ENCODE peak calls at places on chromosomes 5 and 9, in seven cellular contexts. J, K, C, F, E, N and L are unnamed samples.

GRCh38 chr9:83920469-83920941 is 727 bp downstream of the KIF27 start:
- DNase-seq in J (no peak), K (no peak), C (peak; percentile 35), F (no peak), E (peak; percentile 63), N (peak; percentile 26), L (no peak)

GRCh38 chr9:133263557-133263956 is 11.4 kb downstream of the ABO start:
- DNase-seq in J (no peak), K (no peak), C (no peak), F (no peak), E (no peak), N (no peak), L (no peak)

GRCh38 chr5:103385722-103386121 is 127.2 kb downstream of the MACIR start:
- DNase-seq in J (no peak), K (no peak), C (no peak), F (no peak), E (no peak), N (no peak), L (no peak)

GRCh38 chr5:57859626-57860025 is 377.0 kb upstream of the ACTBL2 start:
- DNase-seq in J (no peak), K (no peak), C (no peak), F (no peak), E (peak; percentile 46), N (no peak), L (no peak)

GRCh38 chr5:9947231-9947693 is 302.4 kb downstream of the ATPSCKMT start:
- DNase-seq in J (no peak), K (no peak), C (peak; percentile 44), F (no peak), E (peak; percentile 49), N (no peak), L (no peak)

GRCh38 chr5:81334304-81335061 is 33.1 kb downstream of the ZCCHC9 start:
- DNase-seq in J (no peak), K (no peak), C (no peak), F (no peak), E (no peak), N (peak; percentile 42), L (no peak)

GRCh38 chr9:27634879-27635278 is 61.6 kb upstream of the C9orf72 start:
- DNase-seq in J (no peak), K (no peak), C (no peak), F (no peak), E (no peak), N (no peak), L (no peak)

GRCh38 chr5:71932131-71932635 is 175.1 kb upstream of the MAP1B start:
- DNase-seq in J (no peak), K (no peak), C (peak; percentile 43), F (no peak), E (peak; percentile 24), N (no peak), L (no peak)

GRCh38 chr5:32563614-32564013 is 21.7 kb upstream of the SUB1 start:
- DNase-seq in J (no peak), K (no peak), C (no peak), F (no peak), E (no peak), N (no peak), L (no peak)

GRCh38 chr9:74277532-74277931 is 219.6 kb upstream of the RORB start:
- DNase-seq in J (no peak), K (no peak), C (no peak), F (no peak), E (no peak), N (no peak), L (no peak)

GRCh38 chr5:76385540-76385939 is 17.5 kb upstream of the IQGAP2 start:
- DNase-seq in J (no peak), K (peak; percentile 38), C (no peak), F (no peak), E (no peak), N (no peak), L (no peak)

GRCh38 chr9:111798786-111799185 is 4.0 kb upstream of the SHOC1 start:
- DNase-seq in J (no peak), K (no peak), C (peak; percentile 40), F (no peak), E (peak; percentile 38), N (peak; percentile 75), L (no peak)

GRCh38 chr5:160021818-160022446 is 13.0 kb downstream of the TTC1 start:
- DNase-seq in J (peak; percentile 73), K (peak; percentile 54), C (peak; percentile 28), F (peak; percentile 51), E (peak; percentile 53), N (peak; percentile 73), L (no peak)

GRCh38 chr5:61918606-61919005 is 387.4 kb upstream of the KIF2A start:
- DNase-seq in J (no peak), K (no peak), C (no peak), F (no peak), E (no peak), N (no peak), L (no peak)

GRCh38 chr5:141632650-141633049 is 4.0 kb downstream of the HDAC3 start:
- DNase-seq in J (no peak), K (no peak), C (no peak), F (no peak), E (no peak), N (no peak), L (no peak)

GRCh38 chr5:159330131-159330530 is at the start of gene IL12B:
- DNase-seq in J (no peak), K (no peak), C (peak; percentile 48), F (no peak), E (no peak), N (peak; percentile 65), L (no peak)

GRCh38 chr5:61397238-61397637 is 65.2 kb downstream of the ZSWIM6 start:
- DNase-seq in J (no peak), K (no peak), C (no peak), F (no peak), E (no peak), N (peak; percentile 28), L (no peak)

GRCh38 chr5:155057626-155058025 is 44.1 kb downstream of the KIF4B start:
- DNase-seq in J (no peak), K (no peak), C (no peak), F (no peak), E (no peak), N (no peak), L (no peak)

GRCh38 chr5:76601470-76601869 is 21.7 kb downstream of the F2RL2 start:
- DNase-seq in J (peak; percentile 29), K (no peak), C (peak; percentile 46), F (no peak), E (peak; percentile 46), N (peak; percentile 81), L (no peak)

GRCh38 chr9:34694811-34695210 is 3.7 kb upstream of the CCL19 start:
- DNase-seq in J (no peak), K (no peak), C (no peak), F (no peak), E (no peak), N (no peak), L (no peak)

GRCh38 chr9:6833518-6834192 is 75.9 kb downstream of the KDM4C start:
- DNase-seq in J (no peak), K (no peak), C (peak; percentile 26), F (no peak), E (no peak), N (peak; percentile 66), L (no peak)

GRCh38 chr5:150376799-150377771 is 19.6 kb downstream of the TCOF1 start:
- DNase-seq in J (no peak), K (no peak), C (peak; percentile 40), F (no peak), E (no peak), N (peak; percentile 85), L (no peak)

GRCh38 chr9:121292801-121293241 is 24.9 kb downstream of the GSN start:
- DNase-seq in J (no peak), K (no peak), C (no peak), F (no peak), E (no peak), N (no peak), L (no peak)

GRCh38 chr9:3138236-3139229 is 294.6 kb upstream of the PUM3 start:
- DNase-seq in J (no peak), K (no peak), C (no peak), F (no peak), E (no peak), N (peak; percentile 8), L (no peak)

DNA sequence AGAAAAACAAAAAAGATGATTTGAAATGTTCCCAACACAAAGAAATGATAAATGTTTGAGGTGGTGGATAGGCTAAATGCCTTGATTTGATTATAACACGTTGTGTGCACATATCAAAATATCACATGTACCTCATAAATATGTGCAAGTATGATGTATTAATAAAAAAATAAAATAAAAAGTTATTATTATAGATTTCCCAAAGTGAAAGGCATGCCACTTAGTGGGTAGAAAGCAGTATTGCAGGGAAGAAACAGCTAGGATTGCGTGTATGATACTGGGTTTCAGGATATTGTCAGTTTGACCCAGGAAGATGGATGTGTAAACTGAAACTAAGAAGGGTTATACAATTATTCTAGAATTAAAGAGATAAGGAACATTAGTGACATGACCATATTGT is 3.6 kb upstream of the TMEM38B start:
- DNase-seq in J (no peak), K (no peak), C (no peak), F (no peak), E (no peak), N (no peak), L (no peak)
- TF ChIP-seq CTCF in J (peak; percentile 58), K (no peak), C (peak; percentile 37), F (peak; percentile 54), E (peak; percentile 44), N (peak; percentile 65), L (peak; percentile 60)

GRCh38 chr9:70510157-70510770 is 95.8 kb upstream of the KLF9 start:
- DNase-seq in J (peak; percentile 22), K (no peak), C (no peak), F (peak; percentile 17), E (no peak), N (no peak), L (no peak)
- TF ChIP-seq CTCF in J (peak; percentile 50), K (peak; percentile 17), C (peak; percentile 47), F (peak; percentile 60), E (peak; percentile 67), N (peak; percentile 66), L (peak; percentile 52)

GRCh38 chr9:113876806-113877236 is 712 bp downstream of the ZNF618 start:
- DNase-seq in J (no peak), K (no peak), C (no peak), F (no peak), E (no peak), N (no peak), L (no peak)
- TF ChIP-seq CTCF in J (peak; percentile 79), K (no peak), C (peak; percentile 37), F (peak; percentile 60), E (peak; percentile 23), N (peak; percentile 44), L (peak; percentile 55)

DNA sequence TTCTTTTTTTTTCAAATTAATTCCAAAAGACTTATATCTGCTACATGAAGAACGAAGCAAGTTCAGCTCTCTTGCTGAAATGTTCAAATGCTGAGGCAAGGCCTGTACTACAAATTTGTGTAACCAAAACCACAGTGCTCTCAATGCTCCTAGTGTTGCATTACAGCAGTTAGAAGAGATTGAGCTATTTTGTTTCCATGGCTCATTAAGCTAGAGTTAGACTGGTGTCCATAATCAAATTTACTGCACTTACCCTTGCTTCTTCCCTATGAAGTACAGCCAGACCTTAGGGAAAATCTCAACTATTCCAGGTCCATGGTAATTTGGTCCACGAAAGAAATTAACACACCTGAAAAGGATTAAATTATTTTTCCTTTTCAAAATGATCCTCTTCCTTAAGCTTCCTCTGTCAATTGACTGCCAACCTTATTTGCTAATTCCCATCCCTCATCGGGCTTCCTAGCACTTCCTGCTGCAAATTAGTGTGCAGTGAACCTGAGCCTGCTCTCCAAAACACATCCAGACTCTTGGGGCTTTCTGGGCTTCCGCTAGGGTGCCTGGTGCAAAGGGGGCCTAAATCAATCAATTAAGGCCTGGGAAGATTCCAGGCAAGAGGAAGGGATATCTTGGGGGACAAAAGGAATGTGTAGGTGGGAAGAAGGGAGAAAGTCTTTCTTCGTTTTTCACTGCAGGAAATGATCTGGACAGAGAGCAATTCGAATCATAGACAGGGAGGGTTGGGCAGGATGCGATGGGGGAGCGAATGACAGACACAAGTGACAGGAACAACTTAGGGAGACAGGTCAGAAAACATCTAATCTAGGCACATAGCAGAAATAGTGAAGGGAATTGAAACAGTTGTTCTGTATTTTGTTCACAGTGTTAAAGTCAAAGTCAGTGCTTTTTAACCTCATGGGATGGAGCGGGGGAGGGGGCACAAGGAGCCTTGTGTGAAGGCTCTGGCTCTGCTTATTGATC is 542.4 kb downstream of the RAB3C start:
- DNase-seq in J (peak; percentile 15), K (no peak), C (no peak), F (no peak), E (no peak), N (no peak), L (no peak)
- TF ChIP-seq CTCF in J (no peak), K (no peak), C (no peak), F (no peak), E (no peak), N (no peak), L (no peak)